ENCODE peak calls at places on chromosomes 11 and 22, in seven cellular contexts. J is H9, W is MM.1S, O is Caco-2, C is endothelial cell, Q is HFFc6, G is transverse colon. Z is an unnamed sample.

GRCh38 chr11:1082728-1083620 is 8.3 kb downstream of the MUC2 start:
- DNase-seq in J (no peak), W (no peak), O (no peak), C (no peak), Q (no peak), G (no peak), Z (no peak)

GRCh38 chr11:102097175-102097574 is 13.1 kb upstream of the YAP1 start:
- DNase-seq in J (no peak), W (no peak), O (no peak), C (no peak), Q (no peak), G (no peak), Z (no peak)

GRCh38 chr22:17847360-17848078 is 73.2 kb upstream of the BID start:
- DNase-seq in J (no peak), W (no peak), O (peak), C (no peak), Q (no peak), G (no peak), Z (no peak)

GRCh38 chr11:111937859-111938258 is 716 bp downstream of the DIXDC1 start:
- DNase-seq in J (no peak), W (no peak), O (no peak), C (no peak), Q (no peak), G (no peak), Z (no peak)

GRCh38 chr11:27735281-27735680 is 35.0 kb upstream of the BDNF start:
- DNase-seq in J (no peak), W (no peak), O (no peak), C (no peak), Q (no peak), G (no peak), Z (no peak)

GRCh38 chr11:8225589-8226036 is 38.1 kb downstream of the LMO1 start:
- DNase-seq in J (peak), W (peak), O (peak), C (peak), Q (peak), G (peak), Z (peak)

GRCh38 chr22:48827228-48827810 is 1000.4 kb downstream of the BRD1 start:
- DNase-seq in J (no peak), W (no peak), O (no peak), C (no peak), Q (no peak), G (no peak), Z (no peak)

GRCh38 chr22:49205401-49205800 is 622.3 kb downstream of the BRD1 start:
- DNase-seq in J (peak), W (no peak), O (no peak), C (no peak), Q (no peak), G (no peak), Z (no peak)

GRCh38 chr11:16195659-16196058 is 160.7 kb downstream of the SOX6 start:
- DNase-seq in J (no peak), W (no peak), O (no peak), C (no peak), Q (peak), G (no peak), Z (no peak)

GRCh38 chr11:57674251-57674650 is 6.3 kb downstream of the ZDHHC5 start:
- DNase-seq in J (no peak), W (no peak), O (no peak), C (no peak), Q (no peak), G (no peak), Z (no peak)

GRCh38 chr11:79007811-79008294 is 433.0 kb downstream of the TENM4 start:
- DNase-seq in J (no peak), W (no peak), O (no peak), C (no peak), Q (no peak), G (no peak), Z (no peak)

GRCh38 chr11:26953770-26954392 is 40.0 kb upstream of the FIBIN start:
- DNase-seq in J (no peak), W (no peak), O (no peak), C (no peak), Q (no peak), G (no peak), Z (no peak)

GRCh38 chr11:22472306-22472705 is 134.1 kb downstream of the SLC17A6 start:
- DNase-seq in J (peak), W (no peak), O (no peak), C (peak), Q (no peak), G (no peak), Z (no peak)

GRCh38 chr11:93613432-93613831 is 48.0 kb upstream of the CEP295 start:
- DNase-seq in J (no peak), W (no peak), O (no peak), C (no peak), Q (no peak), G (no peak), Z (no peak)

GRCh38 chr11:93611836-93612677 is 49.4 kb upstream of the CEP295 start:
- DNase-seq in J (no peak), W (no peak), O (peak), C (no peak), Q (no peak), G (peak), Z (no peak)

GRCh38 chr11:93608280-93608862 is 53.1 kb upstream of the CEP295 start:
- DNase-seq in J (no peak), W (no peak), O (no peak), C (no peak), Q (no peak), G (no peak), Z (no peak)

DNA sequence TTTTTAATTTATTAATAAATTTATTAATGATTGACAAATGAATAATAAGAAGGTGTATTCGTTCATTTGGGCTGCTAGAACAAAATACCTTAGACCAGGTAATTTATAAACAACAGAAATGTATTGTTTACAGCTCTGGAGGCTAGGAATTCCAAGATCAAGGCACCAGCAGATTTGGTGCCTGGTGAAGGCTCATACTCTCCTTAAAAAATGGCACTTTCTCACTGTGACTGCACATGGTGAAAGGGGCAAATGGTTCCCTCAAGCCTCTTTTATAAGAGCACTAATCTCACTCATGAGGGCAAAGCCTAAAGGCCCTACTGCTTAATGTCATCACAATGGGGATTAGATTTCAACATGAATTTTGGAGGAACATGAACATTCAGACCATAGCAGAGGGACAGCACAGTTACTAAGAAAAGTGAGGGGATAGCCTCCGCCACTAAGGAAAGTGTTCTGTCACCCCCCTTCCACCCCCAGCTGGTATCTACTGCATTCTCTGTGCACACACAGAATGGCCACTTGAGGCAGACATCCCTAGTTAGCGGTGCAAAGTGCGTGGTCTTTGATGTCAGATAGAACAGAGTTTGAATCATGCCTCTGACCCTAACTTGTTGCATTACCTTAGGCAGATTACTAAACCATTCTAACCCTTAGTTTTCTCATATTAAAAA is 47.2 kb upstream of the CEP295 start:
- DNase-seq in J (peak), W (no peak), O (peak), C (peak), Q (no peak), G (no peak), Z (no peak)
- TF ChIP-seq CTCF in J (peak), W (peak), O (peak), C (no peak), Q (peak), G (no peak), Z (no peak)

DNA sequence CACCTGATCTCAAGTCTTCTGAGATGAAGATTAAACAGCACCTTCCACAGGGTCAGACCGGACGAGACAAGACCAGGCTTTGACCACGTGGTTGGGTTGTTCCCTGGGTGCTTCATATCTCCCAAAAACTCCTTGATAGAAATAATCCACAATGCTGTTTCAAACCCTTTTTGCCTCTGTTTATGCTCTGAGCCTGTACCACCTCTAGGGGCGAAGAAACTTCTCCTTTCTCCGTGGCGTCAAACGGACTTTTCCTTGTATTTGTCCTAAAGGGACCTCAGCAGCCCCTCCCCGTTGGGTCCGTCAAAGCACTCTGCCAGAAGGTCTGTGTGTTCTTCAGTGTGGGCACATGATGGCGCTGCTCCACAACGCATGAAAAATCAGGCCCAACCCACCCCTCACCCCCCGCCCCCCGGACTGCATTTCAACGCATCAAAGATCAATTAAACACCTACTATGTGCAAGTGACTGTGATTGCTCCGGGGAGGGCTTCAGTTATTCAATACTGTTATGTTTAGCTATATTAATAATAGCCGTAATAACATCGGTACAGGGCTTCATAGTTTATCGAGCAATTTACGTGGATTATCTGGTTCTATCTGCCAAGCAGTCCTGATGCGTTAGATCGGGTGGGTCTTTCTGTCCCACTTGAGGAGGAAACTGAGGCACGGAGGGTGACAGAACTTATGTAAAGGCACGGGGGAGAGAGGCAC is 17.3 kb upstream of the EIF3D start:
- DNase-seq in J (peak), W (peak), O (peak), C (peak), Q (peak), G (peak), Z (no peak)
- TF ChIP-seq CTCF in J (peak), W (peak), O (peak), C (peak), Q (peak), G (peak), Z (peak)

DNA sequence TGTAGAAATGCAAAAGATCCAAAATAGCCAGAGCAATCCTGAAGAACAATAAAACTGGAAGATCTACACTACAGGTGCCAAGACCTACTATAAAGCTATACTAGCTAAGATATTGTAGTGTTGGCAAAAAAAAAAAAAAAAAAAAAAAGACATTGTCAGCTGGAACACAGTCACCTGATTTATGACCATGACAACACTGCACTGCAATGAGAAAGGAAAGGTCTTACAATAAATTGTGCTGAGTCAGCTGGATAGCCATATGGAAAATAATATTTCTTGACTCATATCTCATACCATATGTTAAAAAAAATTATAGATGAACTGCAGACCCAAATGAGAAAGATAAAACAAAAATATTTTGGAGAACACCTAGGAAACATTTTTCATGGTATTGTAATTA is 3.1 kb upstream of the PANX3 start:
- DNase-seq in J (no peak), W (no peak), O (no peak), C (no peak), Q (no peak), G (no peak), Z (no peak)
- TF ChIP-seq CTCF in J (no peak), W (no peak), O (no peak), C (no peak), Q (no peak), G (no peak), Z (no peak)

GRCh38 chr11:128089962-128090361 is 497.4 kb downstream of the ETS1 start:
- DNase-seq in J (no peak), W (no peak), O (no peak), C (no peak), Q (no peak), G (no peak), Z (no peak)

GRCh38 chr11:128098840-128099239 is 488.5 kb downstream of the ETS1 start:
- DNase-seq in J (no peak), W (no peak), O (no peak), C (no peak), Q (no peak), G (no peak), Z (no peak)

GRCh38 chr11:128093689-128094088 is 493.7 kb downstream of the ETS1 start:
- DNase-seq in J (no peak), W (no peak), O (no peak), C (no peak), Q (no peak), G (no peak), Z (no peak)

DNA sequence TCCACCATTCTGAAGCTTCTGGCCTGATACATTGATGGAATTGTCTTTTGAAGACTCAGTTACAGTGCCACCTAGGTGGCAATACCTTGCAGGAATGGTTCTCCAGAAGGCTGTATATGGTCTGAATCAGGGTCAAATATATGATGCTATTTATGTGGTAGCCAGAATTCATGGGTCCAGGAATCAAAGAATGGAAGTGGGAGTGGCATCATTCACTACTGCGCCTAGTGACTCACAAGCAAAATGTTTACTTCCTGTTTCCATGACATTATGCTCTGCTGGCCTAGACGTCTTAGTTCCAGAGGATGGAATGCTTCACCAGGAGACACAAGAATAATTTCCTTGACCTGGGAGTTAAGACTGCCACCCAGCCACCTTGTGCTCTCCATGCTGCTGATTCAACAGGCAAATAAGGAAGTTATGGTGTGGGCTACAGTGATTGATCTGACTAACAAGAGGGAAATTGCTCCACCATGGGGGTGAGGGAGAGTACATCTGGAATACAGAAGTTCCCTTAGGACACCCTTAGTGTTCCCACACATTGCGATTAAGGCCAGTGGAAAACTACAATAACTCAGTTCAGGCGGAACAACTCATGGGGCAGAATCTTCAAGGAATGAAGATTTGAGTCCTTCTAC is 491.8 kb downstream of the ETS1 start:
- DNase-seq in J (no peak), W (no peak), O (no peak), C (no peak), Q (peak), G (no peak), Z (no peak)
- TF ChIP-seq CTCF in J (peak), W (no peak), O (peak), C (no peak), Q (peak), G (no peak), Z (no peak)

GRCh38 chr11:64933213-64933934 is 2.3 kb downstream of the GPHA2 start:
- DNase-seq in J (no peak), W (no peak), O (no peak), C (no peak), Q (no peak), G (no peak), Z (no peak)

GRCh38 chr11:64934765-64935633 is 694 bp downstream of the GPHA2 start:
- DNase-seq in J (peak), W (no peak), O (no peak), C (no peak), Q (no peak), G (no peak), Z (no peak)

GRCh38 chr11:64935634-64936081 is at the start of gene GPHA2:
- DNase-seq in J (peak), W (no peak), O (peak), C (peak), Q (no peak), G (no peak), Z (no peak)

GRCh38 chr11:64933935-64934693 is 1.6 kb downstream of the GPHA2 start:
- DNase-seq in J (no peak), W (no peak), O (no peak), C (no peak), Q (no peak), G (no peak), Z (no peak)

DNA sequence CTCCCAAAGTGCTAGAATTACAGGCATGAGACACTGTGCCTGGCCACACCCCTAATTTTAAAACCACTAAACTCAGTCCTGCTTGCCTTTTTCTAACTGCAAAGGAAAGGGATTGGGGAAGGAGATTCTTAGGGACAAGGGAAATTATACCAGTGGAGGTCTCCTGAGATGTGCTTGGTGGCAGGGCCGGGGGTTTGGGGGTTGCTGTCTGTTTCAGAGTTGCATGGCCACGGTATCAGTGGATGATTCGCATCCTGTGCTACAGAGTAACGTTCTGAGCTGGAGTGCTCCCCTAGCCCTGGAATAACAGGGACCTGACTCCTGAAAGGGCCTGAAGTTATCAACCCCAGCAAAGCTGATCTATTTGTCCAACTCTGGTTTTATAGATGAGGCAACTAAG is 846 bp upstream of the GPHA2 start:
- DNase-seq in J (no peak), W (no peak), O (no peak), C (no peak), Q (no peak), G (no peak), Z (no peak)
- TF ChIP-seq CTCF in J (no peak), W (no peak), O (no peak), C (no peak), Q (no peak), G (no peak), Z (no peak)

DNA sequence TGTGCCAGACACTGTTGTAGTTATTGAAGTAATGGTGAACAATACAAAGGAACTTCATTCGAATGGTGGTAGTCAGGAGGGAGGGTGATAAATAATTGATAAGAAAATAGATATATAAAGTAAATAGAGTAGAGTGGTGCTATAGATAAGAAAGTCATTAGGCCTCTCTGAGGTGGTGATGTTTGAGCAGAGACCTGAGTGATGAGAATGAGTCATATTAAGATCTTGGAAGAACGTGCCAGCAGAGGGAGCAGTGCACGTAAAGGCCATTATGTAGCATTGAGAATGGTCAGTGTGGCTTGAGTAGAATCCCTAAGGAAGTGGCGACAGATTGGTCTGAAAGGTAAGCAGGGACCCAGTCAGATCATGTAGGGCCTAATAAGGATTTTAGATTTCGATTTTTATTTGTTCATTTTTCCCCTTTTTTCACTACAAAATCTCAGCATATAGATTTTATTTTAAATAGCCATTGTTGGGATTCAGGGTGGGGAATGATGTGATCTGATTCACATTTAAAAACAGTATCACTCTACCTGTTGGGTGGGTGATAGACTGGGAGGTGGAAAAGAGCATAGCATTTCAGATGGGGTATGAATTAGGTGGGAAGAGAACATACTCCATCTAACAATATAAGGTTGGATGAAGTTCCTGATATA is 44.7 kb downstream of the CCDC90B start:
- DNase-seq in J (peak), W (peak), O (peak), C (peak), Q (peak), G (peak), Z (peak)
- TF ChIP-seq CTCF in J (peak), W (peak), O (peak), C (peak), Q (peak), G (peak), Z (peak)

GRCh38 chr11:20084921-20085814 is 75.1 kb downstream of the DBX1 start:
- DNase-seq in J (no peak), W (no peak), O (no peak), C (no peak), Q (no peak), G (no peak), Z (no peak)
- TF ChIP-seq CTCF in J (no peak), W (no peak), O (no peak), C (no peak), Q (no peak), G (no peak), Z (no peak)

GRCh38 chr11:80886684-80887083 is 1445.9 kb upstream of the TENM4 start:
- DNase-seq in J (no peak), W (no peak), O (no peak), C (no peak), Q (no peak), G (no peak), Z (no peak)
- TF ChIP-seq CTCF in J (no peak), W (no peak), O (no peak), C (no peak), Q (no peak), G (no peak), Z (no peak)

Z was measured in lung.